ENCODE peak calls at places on chromosomes 16 and 17, in four cellular contexts. Q is left lung, T is HCT116, C is PC-3. L is an unnamed sample.

GRCh38 chr16:29806641-29807425 is 504 bp downstream of the MAZ start:
- DNase-seq in T (no peak), C (peak; percentile 50), Q (peak; percentile 89), L (peak; percentile 52)

GRCh38 chr16:69340095-69340644 is 598 bp downstream of the NIP7 start:
- DNase-seq in Q (no peak), C (no peak), T (no peak), L (no peak)

GRCh38 chr17:79932907-79933306 is 93.7 kb upstream of the CBX4 start:
- DNase-seq in C (no peak), T (no peak), Q (no peak), L (no peak)

GRCh38 chr17:32701860-32702259 is 175.1 kb downstream of the MYO1D start:
- DNase-seq in Q (no peak), T (no peak), C (no peak), L (no peak)

GRCh38 chr17:82333279-82334171 is at the start of gene SECTM1:
- DNase-seq in Q (peak; percentile 90), C (peak; percentile 51), T (no peak), L (peak; percentile 53)

GRCh38 chr17:59893617-59894100 is 738 bp downstream of the RPS6KB1 start:
- DNase-seq in C (peak; percentile 39), Q (no peak), T (no peak), L (peak; percentile 57)

GRCh38 chr16:51430716-51431369 is 279.8 kb upstream of the SALL1 start:
- DNase-seq in Q (no peak), T (no peak), C (no peak), L (no peak)

GRCh38 chr17:40314557-40314953 is 5.6 kb downstream of the RARA start:
- DNase-seq in C (peak; percentile 98), Q (peak; percentile 99), T (peak; percentile 95), L (peak; percentile 99)

GRCh38 chr16:30893082-30893743 is 664 bp downstream of the BCL7C start:
- DNase-seq in Q (peak; percentile 76), T (no peak), C (no peak), L (no peak)

GRCh38 chr16:26569793-26570192 is 496.9 kb upstream of the C16orf82 start:
- DNase-seq in T (no peak), C (peak; percentile 2), Q (no peak), L (no peak)

GRCh38 chr17:36846410-36847292 is 90.6 kb upstream of the LHX1 start:
- DNase-seq in T (no peak), C (no peak), Q (no peak), L (no peak)

GRCh38 chr17:65593870-65594584 is 32.6 kb upstream of the AXIN2 start:
- DNase-seq in T (no peak), C (no peak), Q (no peak), L (no peak)

GRCh38 chr17:216625-217024 is 35.2 kb upstream of the DOC2B start:
- DNase-seq in T (no peak), Q (no peak), C (no peak), L (no peak)

GRCh38 chr16:66275795-66276428 is 90.6 kb upstream of the CDH5 start:
- DNase-seq in C (peak; percentile 80), T (peak; percentile 67), Q (no peak), L (no peak)

GRCh38 chr17:9932481-9932880 is 27.4 kb upstream of the RCVRN start:
- DNase-seq in Q (no peak), C (no peak), T (no peak), L (no peak)

GRCh38 chr17:12900474-12900873 is 111.2 kb downstream of the ARHGAP44 start:
- DNase-seq in Q (no peak), C (no peak), T (no peak), L (no peak)

GRCh38 chr17:58136669-58137279 is 11.4 kb upstream of the OR4D1 start:
- DNase-seq in Q (no peak), C (peak; percentile 67), T (peak; percentile 54), L (no peak)

GRCh38 chr17:62740066-62740465 is 68.0 kb downstream of the MARCHF10 start:
- DNase-seq in T (no peak), C (no peak), Q (no peak), L (no peak)

GRCh38 chr17:9414471-9414870 is 161.1 kb downstream of the STX8 start:
- DNase-seq in C (no peak), Q (no peak), T (no peak), L (no peak)

GRCh38 chr16:56874800-56875199 is 9.8 kb downstream of the SLC12A3 start:
- DNase-seq in T (no peak), C (no peak), Q (no peak), L (no peak)

GRCh38 chr16:8677481-8677880 is 3.1 kb downstream of the ABAT start:
- DNase-seq in Q (no peak), T (no peak), C (peak; percentile 70), L (no peak)

GRCh38 chr16:28014851-28015250 is 48.7 kb downstream of the GSG1L start:
- DNase-seq in T (no peak), Q (no peak), C (no peak), L (no peak)

GRCh38 chr16:57091200-57091989 is 988 bp upstream of the CPNE2 start:
- DNase-seq in Q (peak; percentile 83), T (peak; percentile 32), C (peak; percentile 21), L (peak; percentile 64)

GRCh38 chr17:39923836-39924690 is 3.3 kb downstream of the ORMDL3 start:
- DNase-seq in C (peak; percentile 5), T (no peak), Q (no peak), L (no peak)

GRCh38 chr16:29664133-29664912 is 1.3 kb downstream of the SPN start:
- DNase-seq in T (no peak), C (no peak), Q (peak; percentile 91), L (no peak)

GRCh38 chr17:5552841-5553240 is 31.5 kb downstream of the NLRP1 start:
- DNase-seq in Q (no peak), T (no peak), C (no peak), L (no peak)

GRCh38 chr16:50666658-50667496 is 14.2 kb downstream of the SNX20 start:
- DNase-seq in Q (no peak), T (no peak), C (no peak), L (no peak)

GRCh38 chr17:13635951-13636350 is 34.2 kb upstream of the HS3ST3A1 start:
- DNase-seq in Q (no peak), T (no peak), C (peak; percentile 41), L (no peak)

GRCh38 chr16:8727857-8728618 is 53.6 kb downstream of the ABAT start:
- DNase-seq in Q (no peak), C (no peak), T (no peak), L (no peak)

GRCh38 chr16:50160495-50161164 is 7.5 kb downstream of the TENT4B start:
- DNase-seq in Q (no peak), T (no peak), C (no peak), L (no peak)

GRCh38 chr16:12097523-12098428 is 121.2 kb downstream of the SNX29 start:
- DNase-seq in C (peak; percentile 17), Q (no peak), T (no peak), L (peak; percentile 58)

GRCh38 chr17:33778505-33779398 is 476.3 kb upstream of the CCL2 start:
- DNase-seq in Q (no peak), T (peak; percentile 15), C (peak; percentile 49), L (peak; percentile 25)

GRCh38 chr16:11689031-11689840 is 21.0 kb downstream of the SNN start:
- DNase-seq in T (no peak), Q (no peak), C (no peak), L (no peak)

GRCh38 chr17:4972752-4973151 is 5.1 kb upstream of the SPAG7 start:
- DNase-seq in T (no peak), C (no peak), Q (no peak), L (no peak)

DNA sequence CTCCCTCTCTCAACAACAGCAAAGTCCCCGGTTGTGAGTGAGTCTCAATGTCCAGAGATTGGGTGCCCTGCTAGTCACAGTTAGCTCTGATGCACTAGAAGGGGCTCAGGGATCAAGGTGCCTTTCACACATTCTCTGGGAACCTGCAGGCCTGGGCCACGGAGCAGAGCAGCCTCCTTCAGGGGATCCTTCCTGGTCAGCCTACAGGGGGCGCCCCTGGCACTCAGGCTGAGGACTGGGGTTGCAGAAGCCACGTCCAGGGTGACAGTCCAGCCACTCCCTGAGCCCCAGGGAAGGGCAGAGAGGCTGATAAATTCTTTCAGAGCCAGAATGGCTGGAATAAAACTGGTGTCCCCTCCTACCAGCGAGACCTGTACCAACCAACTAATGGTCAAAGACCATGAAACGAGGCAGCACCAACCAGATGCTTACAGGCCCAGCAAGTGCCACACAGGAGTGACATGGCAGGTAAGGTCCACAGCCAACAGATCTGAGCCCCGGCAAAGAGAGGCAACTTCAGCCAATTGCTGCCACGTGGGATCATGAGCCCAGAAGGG is 43.5 kb downstream of the ST3GAL2 start:
- DNase-seq in C (peak; percentile 40), T (no peak), Q (peak; percentile 95), L (peak; percentile 71)
- H3K36me3 ChIP-seq in C (no peaks in the 10 kb centered on the region), T (no peaks in the 10 kb centered on the region), Q (no peaks in the 10 kb centered on the region), L (peaks cover 61% of the 10 kb centered on the region)

GRCh38 chr16:68144008-68144407 is 58.8 kb downstream of the NFATC3 start:
- DNase-seq in C (no peak), T (no peak), Q (no peak), L (no peak)
- H3K36me3 ChIP-seq in C (no peaks in the 10 kb centered on the region), T (no peaks in the 10 kb centered on the region), Q (no peaks in the 10 kb centered on the region), L (peaks cover 7% of the 10 kb centered on the region)

DNA sequence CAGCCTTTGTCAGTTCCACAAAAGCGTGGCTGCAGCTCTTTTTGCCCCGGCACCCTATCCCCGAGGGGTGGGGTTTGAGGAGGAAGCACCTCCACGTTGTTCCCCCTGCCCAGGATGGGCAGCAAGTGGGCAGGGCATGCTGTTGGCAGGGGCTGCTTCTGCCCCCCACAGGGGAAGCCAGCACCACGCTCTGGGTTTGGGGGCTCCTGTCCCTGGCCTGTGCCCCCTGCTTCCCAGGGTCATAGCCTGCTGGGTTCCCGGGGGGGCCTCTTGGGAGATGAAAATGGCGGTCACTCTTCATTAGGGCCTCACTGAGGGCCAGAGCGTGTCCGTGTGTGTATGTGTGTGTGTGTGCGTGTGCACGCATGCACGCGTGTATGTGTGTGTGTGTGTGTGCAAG is 22.8 kb downstream of the LASP1 start:
- DNase-seq in T (no peak), C (no peak), Q (no peak), L (no peak)
- H3K36me3 ChIP-seq in T (peaks cover 17% of the 10 kb centered on the region), C (no peaks in the 10 kb centered on the region), Q (no peaks in the 10 kb centered on the region), L (peaks cover 96% of the 10 kb centered on the region)

DNA sequence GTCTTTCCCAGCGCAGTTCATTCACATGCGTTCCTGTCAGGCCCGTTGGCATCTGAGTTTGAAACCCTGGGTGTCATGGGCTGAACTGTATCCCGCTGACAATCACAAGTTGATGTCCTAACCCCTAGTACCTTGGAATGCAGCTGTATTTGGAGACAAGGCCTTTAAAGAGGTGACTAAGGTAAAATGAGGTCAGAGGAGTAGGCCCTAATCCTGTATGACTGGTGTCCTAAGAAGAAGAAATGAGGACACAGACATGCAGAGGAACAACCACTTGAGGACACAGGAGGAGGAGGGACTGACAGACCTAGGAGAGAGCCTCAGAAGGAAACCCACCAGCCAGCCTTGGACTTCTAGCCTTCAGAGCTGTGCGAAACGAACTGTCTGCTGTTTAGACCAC is 33.1 kb downstream of the TRPV2 start:
- DNase-seq in T (no peak), C (peak; percentile 32), Q (no peak), L (no peak)
- H3K36me3 ChIP-seq in T (peaks cover 4% of the 10 kb centered on the region), C (peaks cover 36% of the 10 kb centered on the region), Q (no peaks in the 10 kb centered on the region), L (peaks cover 70% of the 10 kb centered on the region)

GRCh38 chr16:85586360-85587145 is 26.6 kb upstream of the GSE1 start:
- DNase-seq in T (no peak), Q (no peak), C (no peak), L (no peak)
- H3K36me3 ChIP-seq in T (no peaks in the 10 kb centered on the region), Q (no peaks in the 10 kb centered on the region), C (no peaks in the 10 kb centered on the region), L (no peaks in the 10 kb centered on the region)

DNA sequence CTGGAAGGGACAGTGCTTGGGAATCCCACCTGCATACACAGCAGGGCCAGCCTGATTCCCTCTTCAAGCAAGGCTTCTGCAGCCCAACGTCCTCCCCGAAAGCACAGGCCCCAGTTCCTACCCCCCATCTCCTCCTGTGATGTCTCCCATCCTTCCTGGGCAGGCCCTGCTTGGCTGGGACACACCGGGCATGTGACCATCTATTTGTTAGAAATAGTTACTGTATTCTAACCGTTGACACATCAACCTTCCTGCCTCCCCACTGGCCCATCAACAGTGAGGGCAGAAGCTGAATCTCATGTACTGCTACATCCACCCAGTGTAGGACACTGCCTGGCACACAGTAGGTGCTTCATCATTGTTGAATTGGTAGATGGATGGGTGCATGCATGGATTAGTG is 10.7 kb downstream of the PRR29 start:
- DNase-seq in Q (no peak), T (no peak), C (no peak), L (peak; percentile 40)
- H3K36me3 ChIP-seq in Q (no peaks in the 10 kb centered on the region), T (no peaks in the 10 kb centered on the region), C (no peaks in the 10 kb centered on the region), L (no peaks in the 10 kb centered on the region)